ENCODE peak calls at places on chromosomes 3 and 15, in five cellular contexts. One of them, this sample, is unnamed. For H3K27me3 and H3K4me1, the result is how much of the 10 kb centered on the place peaks cover.

GRCh38 chr3:112061152-112061551 is 25.0 kb upstream of the C3orf52 start:
- DNase-seq in cardiac muscle cell: peak
- DNase-seq in mesendoderm: no peak
- DNase-seq in SJSA1: no peak
- DNase-seq in fibroblast of lung: peak
- DNase-seq in this sample: no peak

GRCh38 chr15:92970656-92971055 is 70.5 kb downstream of the CHD2 start:
- DNase-seq in fibroblast of lung: peak
- DNase-seq in SJSA1: no peak
- DNase-seq in cardiac muscle cell: no peak
- DNase-seq in mesendoderm: no peak
- DNase-seq in this sample: no peak

GRCh38 chr15:75929799-75930565 is 26.3 kb downstream of the FBXO22 start:
- DNase-seq in fibroblast of lung: no peak
- DNase-seq in SJSA1: no peak
- DNase-seq in mesendoderm: no peak
- DNase-seq in cardiac muscle cell: no peak
- DNase-seq in this sample: no peak

GRCh38 chr15:60718661-60719069 is 239.7 kb upstream of the ICE2 start:
- DNase-seq in fibroblast of lung: peak
- DNase-seq in cardiac muscle cell: peak
- DNase-seq in mesendoderm: no peak
- DNase-seq in SJSA1: no peak
- DNase-seq in this sample: no peak

GRCh38 chr15:66701422-66702034 is 508 bp upstream of the SMAD6 start:
- DNase-seq in SJSA1: peak
- DNase-seq in cardiac muscle cell: no peak
- DNase-seq in fibroblast of lung: peak
- DNase-seq in mesendoderm: peak
- DNase-seq in this sample: peak

GRCh38 chr3:147816770-147817169 is 407.6 kb downstream of the ZIC1 start:
- DNase-seq in mesendoderm: no peak
- DNase-seq in fibroblast of lung: no peak
- DNase-seq in cardiac muscle cell: peak
- DNase-seq in SJSA1: no peak
- DNase-seq in this sample: no peak

GRCh38 chr3:188298585-188298984 is 144.6 kb downstream of the LPP start:
- DNase-seq in cardiac muscle cell: no peak
- DNase-seq in mesendoderm: no peak
- DNase-seq in SJSA1: no peak
- DNase-seq in fibroblast of lung: no peak
- DNase-seq in this sample: no peak

GRCh38 chr3:185297867-185298266 is 44.0 kb upstream of the EHHADH start:
- DNase-seq in SJSA1: no peak
- DNase-seq in fibroblast of lung: no peak
- DNase-seq in cardiac muscle cell: no peak
- DNase-seq in mesendoderm: no peak
- DNase-seq in this sample: no peak

GRCh38 chr3:48692551-48692950 is 6.8 kb upstream of the NCKIPSD start:
- DNase-seq in SJSA1: no peak
- DNase-seq in cardiac muscle cell: no peak
- DNase-seq in mesendoderm: no peak
- DNase-seq in fibroblast of lung: no peak
- DNase-seq in this sample: no peak

DNA sequence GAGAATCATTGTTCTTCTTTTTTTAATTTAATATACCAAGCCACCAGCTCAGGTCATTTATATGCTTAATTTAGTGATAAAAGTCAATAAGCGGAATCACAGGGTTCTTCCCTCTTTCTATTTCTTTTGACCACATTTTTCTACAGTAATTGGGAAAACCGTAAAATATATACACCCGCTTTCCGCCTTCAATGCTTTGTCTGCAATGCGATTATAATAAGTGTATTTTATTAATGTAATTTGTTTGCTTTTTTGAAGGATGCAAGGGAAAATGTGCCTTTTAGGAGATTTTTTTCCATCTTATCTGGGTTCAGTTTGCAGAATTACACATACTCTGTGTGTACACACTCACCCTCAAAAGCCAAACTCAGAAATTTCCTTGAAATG is 8.1 kb downstream of the SOX14 start:
- DNase-seq in SJSA1: no peak
- DNase-seq in cardiac muscle cell: no peak
- DNase-seq in fibroblast of lung: no peak
- DNase-seq in mesendoderm: no peak
- DNase-seq in this sample: no peak
- H3K27me3 ChIP-seq in SJSA1: half or more
- H3K27me3 ChIP-seq in cardiac muscle cell: half or more
- H3K27me3 ChIP-seq in fibroblast of lung: half or more
- H3K27me3 ChIP-seq in mesendoderm: half or more
- H3K27me3 ChIP-seq in this sample: under half

GRCh38 chr15:74397239-74398068 is 30.0 kb upstream of the CYP11A1 start:
- DNase-seq in mesendoderm: no peak
- DNase-seq in SJSA1: no peak
- DNase-seq in cardiac muscle cell: no peak
- DNase-seq in fibroblast of lung: no peak
- DNase-seq in this sample: no peak
- H3K4me1 ChIP-seq in mesendoderm: under half
- H3K4me1 ChIP-seq in SJSA1: under half
- H3K4me1 ChIP-seq in cardiac muscle cell: under half
- H3K4me1 ChIP-seq in fibroblast of lung: under half
- H3K4me1 ChIP-seq in this sample: under half

DNA sequence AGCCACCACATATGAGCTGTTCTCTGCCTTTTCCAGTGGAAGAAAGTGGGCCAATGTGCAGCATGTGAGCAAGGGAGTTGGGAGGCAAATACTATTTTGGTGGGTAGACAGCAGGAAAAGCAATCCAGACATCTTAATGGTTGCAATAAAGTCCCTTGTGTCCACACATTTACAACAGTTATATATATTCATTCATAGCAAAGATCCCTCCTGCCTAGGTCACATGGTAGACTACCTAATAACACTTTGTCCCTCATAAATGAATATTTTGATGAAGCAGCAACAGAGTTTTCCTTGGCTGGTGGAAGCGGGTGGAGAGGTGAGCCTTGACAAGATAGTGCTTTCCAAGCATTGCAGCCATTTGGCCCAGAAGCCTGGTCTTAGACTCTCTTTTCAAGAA is 6.2 kb upstream of the NSMCE3 start:
- DNase-seq in cardiac muscle cell: no peak
- DNase-seq in SJSA1: no peak
- DNase-seq in mesendoderm: no peak
- DNase-seq in fibroblast of lung: no peak
- DNase-seq in this sample: no peak
- H3K4me3 ChIP-seq in cardiac muscle cell: no peak
- H3K4me3 ChIP-seq in SJSA1: no peak
- H3K4me3 ChIP-seq in mesendoderm: no peak
- H3K4me3 ChIP-seq in fibroblast of lung: no peak
- H3K4me3 ChIP-seq in this sample: no peak

GRCh38 chr15:74170083-74170844 is 3.2 kb upstream of the ISLR start:
- DNase-seq in fibroblast of lung: no peak
- DNase-seq in mesendoderm: no peak
- DNase-seq in cardiac muscle cell: peak
- DNase-seq in SJSA1: no peak
- DNase-seq in this sample: no peak
- H3K27me3 ChIP-seq in fibroblast of lung: under half
- H3K27me3 ChIP-seq in mesendoderm: under half
- H3K27me3 ChIP-seq in cardiac muscle cell: under half
- H3K27me3 ChIP-seq in SJSA1: under half
- H3K27me3 ChIP-seq in this sample: under half

GRCh38 chr15:41559239-41559488 is 152 bp downstream of the TYRO3 start:
- DNase-seq in cardiac muscle cell: no peak
- DNase-seq in fibroblast of lung: no peak
- DNase-seq in mesendoderm: no peak
- DNase-seq in SJSA1: no peak
- DNase-seq in this sample: no peak
- H3K4me1 ChIP-seq in cardiac muscle cell: under half
- H3K4me1 ChIP-seq in fibroblast of lung: under half
- H3K4me1 ChIP-seq in mesendoderm: under half
- H3K4me1 ChIP-seq in SJSA1: under half
- H3K4me1 ChIP-seq in this sample: under half

GRCh38 chr3:126485131-126485530 is 9.4 kb upstream of the ZXDC start:
- DNase-seq in mesendoderm: no peak
- DNase-seq in cardiac muscle cell: no peak
- DNase-seq in fibroblast of lung: no peak
- DNase-seq in SJSA1: no peak
- DNase-seq in this sample: no peak
- H3K4me3 ChIP-seq in mesendoderm: no peak
- H3K4me3 ChIP-seq in cardiac muscle cell: no peak
- H3K4me3 ChIP-seq in fibroblast of lung: no peak
- H3K4me3 ChIP-seq in SJSA1: no peak
- H3K4me3 ChIP-seq in this sample: no peak

DNA sequence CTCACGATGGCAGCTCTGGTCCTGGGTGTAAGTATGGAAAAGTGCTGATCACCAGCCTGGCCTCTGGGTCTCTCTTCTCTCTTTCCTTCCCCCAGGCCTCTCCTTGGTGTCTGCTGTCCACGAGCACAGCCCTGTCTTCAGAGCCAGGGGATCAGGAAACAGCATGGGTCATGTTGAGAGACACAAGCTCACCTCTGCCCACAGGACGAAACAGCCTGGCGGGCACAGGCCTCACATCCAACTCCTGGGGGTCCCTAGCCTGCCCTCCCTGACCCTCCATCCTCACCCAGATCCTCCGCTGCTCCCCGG is 116.4 kb downstream of the FAM43A start:
- DNase-seq in SJSA1: no peak
- DNase-seq in fibroblast of lung: no peak
- DNase-seq in cardiac muscle cell: no peak
- DNase-seq in mesendoderm: no peak
- DNase-seq in this sample: no peak
- H3K27me3 ChIP-seq in SJSA1: under half
- H3K27me3 ChIP-seq in fibroblast of lung: under half
- H3K27me3 ChIP-seq in cardiac muscle cell: under half
- H3K27me3 ChIP-seq in mesendoderm: under half
- H3K27me3 ChIP-seq in this sample: under half

GRCh38 chr15:67771201-67771600 is 54.1 kb upstream of the SKOR1 start:
- DNase-seq in mesendoderm: peak
- DNase-seq in cardiac muscle cell: no peak
- DNase-seq in SJSA1: no peak
- DNase-seq in fibroblast of lung: peak
- DNase-seq in this sample: no peak

GRCh38 chr15:67770098-67770628 is 55.1 kb upstream of the SKOR1 start:
- DNase-seq in mesendoderm: no peak
- DNase-seq in fibroblast of lung: no peak
- DNase-seq in SJSA1: no peak
- DNase-seq in cardiac muscle cell: no peak
- DNase-seq in this sample: no peak

GRCh38 chr15:67769468-67770097 is 55.7 kb upstream of the SKOR1 start:
- DNase-seq in SJSA1: no peak
- DNase-seq in mesendoderm: no peak
- DNase-seq in fibroblast of lung: no peak
- DNase-seq in cardiac muscle cell: no peak
- DNase-seq in this sample: no peak

GRCh38 chr15:67766963-67767362 is 58.3 kb upstream of the SKOR1 start:
- DNase-seq in fibroblast of lung: no peak
- DNase-seq in SJSA1: no peak
- DNase-seq in mesendoderm: no peak
- DNase-seq in cardiac muscle cell: no peak
- DNase-seq in this sample: no peak

DNA sequence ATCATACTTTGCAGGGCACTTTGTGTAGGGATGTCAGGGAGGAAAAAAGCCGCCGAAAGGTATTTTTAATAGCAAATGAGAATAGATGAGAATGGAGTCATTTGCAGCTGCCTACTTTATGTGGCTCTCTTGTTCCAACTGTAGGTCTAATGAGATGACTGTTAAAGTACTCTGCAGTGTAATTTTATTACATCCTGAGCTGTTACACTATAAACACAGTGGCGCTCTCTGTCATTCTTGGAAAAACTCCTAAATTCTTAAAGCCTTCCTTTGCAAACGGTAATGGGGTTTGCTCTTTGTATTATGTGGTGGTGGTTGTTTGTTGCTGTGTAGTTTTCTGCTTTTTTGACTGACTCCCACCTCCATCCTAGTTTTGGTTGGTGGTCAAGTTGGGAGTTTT is 56.7 kb upstream of the SKOR1 start:
- DNase-seq in mesendoderm: no peak
- DNase-seq in fibroblast of lung: no peak
- DNase-seq in cardiac muscle cell: no peak
- DNase-seq in SJSA1: no peak
- DNase-seq in this sample: no peak
- H3K4me1 ChIP-seq in mesendoderm: under half
- H3K4me1 ChIP-seq in fibroblast of lung: under half
- H3K4me1 ChIP-seq in cardiac muscle cell: under half
- H3K4me1 ChIP-seq in SJSA1: under half
- H3K4me1 ChIP-seq in this sample: under half

DNA sequence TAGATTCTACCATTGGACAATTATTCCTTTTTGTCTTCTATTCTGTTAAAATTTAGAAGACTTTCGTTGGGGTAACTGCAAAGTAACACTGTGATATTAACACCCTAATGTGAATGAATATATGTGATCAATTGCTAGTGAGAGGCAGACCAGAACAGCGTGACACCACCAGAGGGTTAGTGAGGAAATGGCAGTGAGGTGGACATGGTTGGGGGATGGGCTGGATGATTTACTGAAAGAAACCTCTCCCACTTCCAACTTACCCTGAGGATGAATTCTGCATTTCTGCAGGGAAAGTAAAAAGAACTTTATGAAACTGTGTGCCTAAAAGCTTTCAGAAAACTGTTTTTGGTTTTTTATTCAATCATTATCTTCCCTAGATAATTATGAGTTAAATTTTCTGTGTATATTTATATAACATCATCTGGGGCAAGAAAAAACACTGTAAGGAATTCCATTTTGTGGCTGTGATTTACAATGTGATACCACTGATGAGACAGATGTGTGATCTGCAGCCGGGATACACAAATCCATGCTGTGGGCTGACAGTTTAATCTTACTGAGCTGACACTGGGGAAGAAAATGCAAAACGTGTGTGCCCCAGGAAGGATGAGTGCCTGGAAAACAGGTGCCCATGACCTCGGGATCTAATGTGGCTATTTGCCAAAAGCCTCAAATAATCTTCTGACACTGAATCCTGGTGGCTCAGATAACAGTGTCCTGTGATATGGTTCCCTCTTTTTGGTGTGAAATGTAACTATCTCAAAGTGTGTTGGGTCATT is 10.3 kb downstream of the MYRIP start:
- DNase-seq in SJSA1: no peak
- DNase-seq in cardiac muscle cell: no peak
- DNase-seq in mesendoderm: peak
- DNase-seq in fibroblast of lung: no peak
- DNase-seq in this sample: no peak
- H3K4me3 ChIP-seq in SJSA1: no peak
- H3K4me3 ChIP-seq in cardiac muscle cell: no peak
- H3K4me3 ChIP-seq in mesendoderm: no peak
- H3K4me3 ChIP-seq in fibroblast of lung: no peak
- H3K4me3 ChIP-seq in this sample: no peak

DNA sequence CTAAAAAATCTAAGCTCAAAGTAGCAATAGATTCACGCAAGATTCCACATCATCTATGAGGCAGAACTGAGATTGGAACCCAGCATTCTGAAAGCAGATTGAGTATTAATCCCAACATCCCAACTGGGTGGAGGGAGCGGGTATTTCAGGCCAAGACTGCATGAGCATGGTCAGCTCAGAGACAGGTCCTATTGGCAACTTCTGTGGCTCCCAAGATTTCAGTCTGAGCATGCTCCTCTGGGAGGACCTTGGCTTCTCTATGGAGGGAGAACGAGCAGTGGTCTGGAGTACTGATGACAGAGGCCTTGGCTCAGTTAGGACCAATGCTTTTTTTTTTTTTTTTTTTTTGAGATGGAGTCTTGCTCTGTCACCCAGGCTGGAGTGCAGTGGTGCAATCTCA is 4.0 kb upstream of the ITGA11 start:
- DNase-seq in fibroblast of lung: no peak
- DNase-seq in SJSA1: no peak
- DNase-seq in cardiac muscle cell: no peak
- DNase-seq in mesendoderm: no peak
- DNase-seq in this sample: no peak
- H3K27me3 ChIP-seq in fibroblast of lung: under half
- H3K27me3 ChIP-seq in SJSA1: half or more
- H3K27me3 ChIP-seq in cardiac muscle cell: half or more
- H3K27me3 ChIP-seq in mesendoderm: under half
- H3K27me3 ChIP-seq in this sample: under half